ENCODE peak calls at places on chromosomes 12 and 14, in seven cellular contexts. X is breast epithelium, B is BE2C, L is IMR-90, S is heart right ventricle, D is psoas muscle, Q is SK-N-SH. R is an unnamed sample. For H3K4me1, the result is how much of the 10 kb centered on the place peaks cover.

GRCh38 chr12:124545508-124546418 is 21.6 kb downstream of the NCOR2 start:
- DNase-seq in S (no peak), Q (no peak), L (peak), X (no peak), D (no peak), B (no peak), R (no peak)

GRCh38 chr12:67981236-67982164 is 7.7 kb upstream of the IFNG-AS1 start:
- DNase-seq in L (peak), D (no peak), S (no peak), Q (no peak), X (no peak), B (no peak), R (no peak)

GRCh38 chr14:32654106-32654505 is 284.6 kb upstream of the NPAS3 start:
- DNase-seq in Q (no peak), L (no peak), X (no peak), S (no peak), B (no peak), D (no peak), R (no peak)

GRCh38 chr12:57240069-57240921 is 10.7 kb downstream of the STAC3 start:
- DNase-seq in S (no peak), Q (peak), B (peak), D (peak), L (peak), X (peak), R (peak)

GRCh38 chr12:53844989-53845836 is 93.4 kb upstream of the HOXC13 start:
- DNase-seq in B (no peak), X (peak), Q (no peak), L (peak), D (no peak), S (no peak), R (no peak)

GRCh38 chr12:51202650-51203198 is 15.1 kb downstream of the POU6F1 start:
- DNase-seq in D (no peak), B (no peak), X (no peak), L (no peak), S (no peak), Q (no peak), R (no peak)

GRCh38 chr12:11771356-11771755 is 121.9 kb downstream of the ETV6 start:
- DNase-seq in S (no peak), D (no peak), X (no peak), Q (no peak), L (peak), B (no peak), R (no peak)

GRCh38 chr12:114213055-114213561 is 192.8 kb downstream of the TBX5 start:
- DNase-seq in D (no peak), B (no peak), X (no peak), Q (no peak), L (no peak), S (no peak), R (no peak)

GRCh38 chr12:56725723-56726102 is 614 bp upstream of the NACA start:
- DNase-seq in Q (no peak), S (no peak), B (no peak), X (no peak), L (no peak), D (no peak), R (no peak)

GRCh38 chr14:99729991-99730875 is 46.1 kb downstream of the CYP46A1 start:
- DNase-seq in Q (peak), D (peak), L (peak), B (peak), X (no peak), S (peak), R (peak)

GRCh38 chr12:57093412-57094193 is 4.7 kb downstream of the NAB2 start:
- DNase-seq in X (peak), S (peak), D (peak), L (peak), B (peak), Q (peak), R (peak)

GRCh38 chr14:73753043-73753886 is 39.1 kb upstream of the PNMA1 start:
- DNase-seq in Q (peak), L (no peak), B (peak), D (no peak), S (no peak), X (no peak), R (peak)

GRCh38 chr12:96196781-96197180 is 2.6 kb downstream of the ELK3 start:
- DNase-seq in Q (no peak), L (peak), S (no peak), B (no peak), X (no peak), D (no peak), R (no peak)

GRCh38 chr14:103679351-103679750 is 35.9 kb downstream of the XRCC3 start:
- DNase-seq in X (no peak), B (peak), Q (peak), D (no peak), S (peak), L (no peak), R (peak)

GRCh38 chr14:24136684-24137528 is 912 bp downstream of the PSME1 start:
- DNase-seq in D (no peak), L (no peak), X (no peak), S (no peak), B (no peak), Q (no peak), R (no peak)

GRCh38 chr14:71139058-71139946 is 232.0 kb downstream of the PCNX1 start:
- DNase-seq in Q (peak), B (peak), L (peak), S (peak), X (no peak), D (peak), R (peak)

GRCh38 chr12:132508248-132508740 is 18.3 kb downstream of the FBRSL1 start:
- DNase-seq in X (no peak), B (no peak), D (no peak), L (no peak), S (no peak), Q (no peak), R (no peak)

GRCh38 chr14:39452680-39453079 is 20.4 kb upstream of the FBXO33 start:
- DNase-seq in S (no peak), Q (no peak), D (no peak), B (no peak), X (no peak), L (no peak), R (no peak)

GRCh38 chr14:68762944-68763831 is 29.7 kb downstream of the ZFP36L1 start:
- DNase-seq in Q (peak), B (peak), L (peak), D (peak), S (peak), X (peak), R (no peak)

GRCh38 chr12:84757978-84758377 is 154.6 kb downstream of the SLC6A15 start:
- DNase-seq in L (peak), Q (no peak), D (no peak), X (no peak), B (no peak), S (no peak), R (no peak)

GRCh38 chr12:68100241-68100640 is 59.3 kb downstream of the IFNG start:
- DNase-seq in B (no peak), Q (no peak), L (no peak), S (no peak), D (no peak), X (no peak), R (no peak)

GRCh38 chr12:87280356-87280755 is 748.8 kb downstream of the C12orf50 start:
- DNase-seq in S (no peak), X (no peak), B (no peak), D (no peak), L (no peak), Q (no peak), R (no peak)

GRCh38 chr12:34595749-34596733 is 573.7 kb downstream of the ALG10 start:
- DNase-seq in D (no peak), S (peak), L (no peak), Q (no peak), X (no peak), B (peak), R (no peak)

GRCh38 chr12:14621821-14622220 is 54.1 kb upstream of the PLBD1 start:
- DNase-seq in X (no peak), S (no peak), L (no peak), D (no peak), B (no peak), Q (no peak), R (no peak)

GRCh38 chr12:28631831-28632230 is 441.6 kb downstream of the CCDC91 start:
- DNase-seq in X (no peak), Q (no peak), B (no peak), S (no peak), L (peak), D (no peak), R (no peak)

GRCh38 chr14:75182820-75183219 is 6.4 kb upstream of the TMED10 start:
- DNase-seq in X (no peak), Q (no peak), S (no peak), B (no peak), D (no peak), L (peak), R (no peak)

GRCh38 chr12:121799175-121799841 is 4.5 kb upstream of the SETD1B start:
- DNase-seq in D (peak), S (peak), L (peak), B (peak), Q (peak), X (peak), R (no peak)

GRCh38 chr14:54353694-54354093 is 43.1 kb upstream of the CDKN3 start:
- DNase-seq in B (no peak), X (no peak), S (no peak), D (no peak), Q (no peak), L (no peak), R (no peak)

GRCh38 chr14:69887740-69888657 is 8.8 kb downstream of the SMOC1 start:
- DNase-seq in B (no peak), D (no peak), S (no peak), Q (no peak), X (no peak), L (peak), R (no peak)

DNA sequence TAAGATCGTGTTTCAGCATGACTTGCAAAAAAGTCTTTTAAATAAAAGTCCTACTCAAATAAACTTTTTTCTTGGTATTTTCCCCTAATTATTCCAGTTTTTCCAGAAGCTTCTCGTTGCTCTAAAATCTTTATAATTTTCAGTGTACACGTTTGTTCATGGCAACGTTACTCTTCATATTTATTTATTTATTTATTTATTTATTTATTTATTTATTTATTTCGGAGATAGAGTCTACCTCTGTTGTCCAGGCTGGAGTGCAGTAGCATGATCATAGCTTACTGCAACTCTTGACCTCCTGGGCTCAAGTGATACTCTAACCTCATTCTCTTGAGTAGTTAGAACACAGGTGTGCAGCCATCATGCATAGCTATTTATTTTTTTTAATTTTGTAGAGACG is 438.3 kb upstream of the MDGA2 start:
- DNase-seq in L (no peak), S (no peak), X (no peak), D (no peak), B (no peak), Q (no peak), R (no peak)
- H3K4me1 ChIP-seq in L (under half), S (under half), X (under half), D (under half), B (under half), Q (under half), R (under half)

GRCh38 chr14:89365071-89365801 is 51.8 kb downstream of the FOXN3 start:
- DNase-seq in Q (no peak), B (no peak), L (peak), S (no peak), D (no peak), X (no peak), R (peak)

GRCh38 chr14:89366580-89367448 is 50.2 kb downstream of the FOXN3 start:
- DNase-seq in L (no peak), B (no peak), D (no peak), X (no peak), Q (no peak), S (no peak), R (no peak)

GRCh38 chr14:89369656-89370055 is 47.4 kb downstream of the FOXN3 start:
- DNase-seq in L (no peak), S (no peak), X (no peak), D (no peak), Q (no peak), B (no peak), R (no peak)

GRCh38 chr14:89368490-89369477 is 48.2 kb downstream of the FOXN3 start:
- DNase-seq in D (no peak), S (no peak), B (no peak), L (no peak), Q (no peak), X (no peak), R (no peak)

DNA sequence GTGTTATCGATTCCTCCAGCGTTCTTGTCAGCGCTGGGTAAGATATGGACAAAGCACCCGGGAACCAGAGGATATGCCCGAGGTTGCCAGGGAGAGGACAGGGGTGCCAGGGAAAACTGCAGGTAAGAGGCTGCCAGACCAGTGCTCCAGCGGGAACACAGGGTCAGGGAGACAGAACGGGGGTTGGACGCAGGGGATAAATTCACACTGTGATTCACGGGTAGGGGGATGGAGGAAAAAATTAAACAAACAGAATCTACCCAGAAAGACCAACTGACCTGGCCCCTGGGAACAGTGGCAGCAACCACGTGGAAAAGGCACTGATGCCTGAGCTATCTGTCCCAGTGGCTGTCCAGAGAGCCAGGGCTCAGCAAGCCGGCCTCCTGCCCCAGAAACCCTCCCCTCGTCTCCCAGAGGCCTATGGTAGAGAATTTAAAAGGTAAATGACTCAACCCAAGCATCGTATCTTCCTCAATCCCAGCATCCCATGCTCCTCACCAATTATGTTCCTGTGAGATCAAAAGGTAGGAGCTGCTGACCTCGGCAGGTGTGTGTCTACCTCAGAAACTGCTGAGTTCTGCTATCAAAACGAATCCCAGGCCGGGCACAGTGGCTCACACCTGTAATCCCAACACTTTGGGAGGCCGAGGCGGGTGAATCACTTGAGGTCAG is 49.4 kb downstream of the FOXN3 start:
- DNase-seq in B (no peak), X (no peak), S (no peak), L (no peak), Q (no peak), D (no peak), R (no peak)
- H3K4me1 ChIP-seq in B (under half), X (under half), S (half or more), L (under half), Q (under half), D (half or more), R (under half)

GRCh38 chr14:59344711-59345455 is 120.3 kb downstream of the GPR135 start:
- DNase-seq in B (no peak), Q (no peak), S (no peak), D (no peak), X (no peak), L (no peak), R (no peak)

GRCh38 chr14:59347511-59347900 is 117.7 kb downstream of the GPR135 start:
- DNase-seq in B (no peak), Q (no peak), X (no peak), D (no peak), S (no peak), L (no peak), R (no peak)

GRCh38 chr14:59346796-59347510 is 118.2 kb downstream of the GPR135 start:
- DNase-seq in Q (no peak), D (no peak), S (no peak), X (no peak), B (no peak), L (peak), R (no peak)

GRCh38 chr14:59347915-59348314 is 117.3 kb downstream of the GPR135 start:
- DNase-seq in L (no peak), B (no peak), S (no peak), X (no peak), Q (no peak), D (no peak), R (no peak)

DNA sequence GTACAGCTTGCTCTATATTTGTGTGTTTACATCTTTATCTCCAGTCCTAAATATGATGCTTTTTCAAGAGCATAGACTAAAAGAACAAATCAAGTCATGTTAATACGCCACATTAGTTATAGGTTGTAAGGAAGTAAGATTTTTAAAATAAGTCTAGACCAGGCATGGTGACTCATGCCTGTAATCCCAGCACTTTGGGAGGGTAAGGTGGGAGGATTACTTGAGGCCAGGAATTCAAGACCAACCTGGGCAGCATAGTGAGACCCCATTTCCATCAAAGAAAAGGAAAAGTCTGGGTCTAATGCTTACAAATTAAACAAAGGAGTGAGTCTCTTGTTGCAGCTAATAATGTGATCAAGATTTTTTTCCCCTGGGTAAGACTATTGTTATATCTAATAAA is 118.9 kb downstream of the GPR135 start:
- DNase-seq in L (no peak), B (no peak), D (no peak), X (no peak), S (no peak), Q (no peak), R (no peak)
- H3K4me1 ChIP-seq in L (under half), B (under half), D (under half), X (under half), S (under half), Q (under half), R (under half)

GRCh38 chr14:72611506-72611905 is 282.4 kb downstream of the DPF3 start:
- DNase-seq in Q (no peak), D (no peak), L (no peak), S (no peak), X (no peak), B (no peak), R (no peak)
- H3K4me1 ChIP-seq in Q (under half), D (under half), L (under half), S (under half), X (under half), B (half or more), R (under half)

GRCh38 chr12:70242695-70243509 is at the start of gene CNOT2:
- DNase-seq in L (peak), D (peak), X (peak), Q (peak), S (peak), B (peak), R (peak)
- H3K4me1 ChIP-seq in L (under half), D (under half), X (under half), Q (under half), S (half or more), B (under half), R (half or more)